ENCODE peak calls at places on chromosomes 16 and 17, in ten cellular contexts. F, K, B, N, H, T, R, L, D and O are unnamed samples.
A peak's percentile ranks its signal among the peaks of the same experiment; 100 is the strongest.

GRCh38 chr16:86931410-86931941 is 353.1 kb downstream of the FOXL1 start:
- DNase-seq in F (no peak), K (no peak), B (no peak), N (no peak), H (no peak), T (no peak), R (no peak), L (peak; percentile 45), D (no peak), O (no peak)

GRCh38 chr17:10205549-10206185 is 7.3 kb upstream of the GAS7 start:
- DNase-seq in F (no peak), K (no peak), B (no peak), N (no peak), H (no peak), T (no peak), R (no peak), L (no peak), D (no peak), O (no peak)

GRCh38 chr17:81489012-81489968 is 23.3 kb downstream of the ACTG1 start:
- DNase-seq in F (no peak), K (no peak), B (no peak), N (no peak), H (no peak), T (no peak), R (no peak), L (peak; percentile 41), D (no peak), O (no peak)

GRCh38 chr16:1037023-1037933 is 35.3 kb upstream of the SSTR5 start:
- DNase-seq in F (no peak), K (no peak), B (peak; percentile 86), N (no peak), H (no peak), T (no peak), R (no peak), L (peak; percentile 70), D (no peak), O (no peak)

GRCh38 chr16:2179576-2179975 is 16.8 kb downstream of the CASKIN1 start:
- DNase-seq in F (no peak), K (no peak), B (no peak), N (no peak), H (no peak), T (no peak), R (no peak), L (no peak), D (no peak), O (no peak)

GRCh38 chr17:68707032-68707431 is 105.9 kb upstream of the FAM20A start:
- DNase-seq in F (no peak), K (no peak), B (no peak), N (no peak), H (no peak), T (no peak), R (no peak), L (peak; percentile 36), D (no peak), O (no peak)

GRCh38 chr16:84827131-84827574 is 7.4 kb downstream of the CRISPLD2 start:
- DNase-seq in F (peak; percentile 54), K (peak; percentile 92), B (no peak), N (no peak), H (no peak), T (no peak), R (no peak), L (peak; percentile 62), D (peak; percentile 57), O (no peak)

GRCh38 chr16:30934827-30935557 is 11.6 kb downstream of the FBXL19 start:
- DNase-seq in F (no peak), K (no peak), B (peak; percentile 72), N (no peak), H (peak; percentile 40), T (peak; percentile 37), R (peak; percentile 49), L (peak; percentile 64), D (no peak), O (peak; percentile 69)

GRCh38 chr16:69720822-69721430 is 5.4 kb downstream of the NQO1 start:
- DNase-seq in F (no peak), K (no peak), B (no peak), N (no peak), H (no peak), T (no peak), R (no peak), L (no peak), D (no peak), O (no peak)

GRCh38 chr16:69724981-69725479 is 1.3 kb downstream of the NQO1 start:
- DNase-seq in F (no peak), K (no peak), B (no peak), N (no peak), H (no peak), T (no peak), R (no peak), L (no peak), D (no peak), O (no peak)

GRCh38 chr16:69724414-69724873 is 1.9 kb downstream of the NQO1 start:
- DNase-seq in F (no peak), K (no peak), B (no peak), N (no peak), H (no peak), T (no peak), R (no peak), L (no peak), D (no peak), O (no peak)

GRCh38 chr16:69718365-69718764 is 8.0 kb downstream of the NQO1 start:
- DNase-seq in F (no peak), K (no peak), B (no peak), N (no peak), H (no peak), T (no peak), R (no peak), L (no peak), D (no peak), O (no peak)

DNA sequence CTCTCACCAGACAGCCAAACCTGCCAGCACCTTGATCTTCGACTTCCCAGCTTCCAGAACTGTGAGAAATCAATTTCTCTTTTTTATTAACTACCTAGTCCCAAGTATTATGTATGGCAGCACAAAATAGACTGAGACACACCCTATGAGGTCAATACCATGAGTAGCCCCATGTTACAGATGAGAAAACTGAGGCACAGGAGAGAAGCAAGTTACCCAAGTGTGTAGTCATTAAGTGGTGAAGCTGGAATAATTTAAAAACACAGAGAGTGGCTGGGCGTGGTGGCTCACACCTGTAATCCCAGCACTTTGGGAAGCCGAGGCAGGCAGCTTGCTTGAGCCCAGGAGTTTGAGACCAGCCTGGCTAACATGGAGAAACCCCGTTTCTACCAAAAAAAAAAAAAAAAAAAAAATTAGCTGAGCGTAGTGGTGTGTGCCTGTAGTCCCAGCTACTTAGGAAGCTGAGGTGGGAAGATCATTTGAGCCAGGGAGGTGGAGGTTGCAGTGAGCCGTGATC is 4.9 kb downstream of the NQO1 start:
- DNase-seq in F (no peak), K (no peak), B (no peak), N (no peak), H (no peak), T (no peak), R (no peak), L (no peak), D (no peak), O (no peak)
- H3K4me3 ChIP-seq in F (no peak overlapping the region), K (no peak overlapping the region), B (no peak overlapping the region), N (no peak overlapping the region), H (no peak overlapping the region), T (no peak overlapping the region), R (no peak overlapping the region), L (no peak overlapping the region), D (no peak overlapping the region), O (no peak overlapping the region)

GRCh38 chr17:72592242-72592966 is 471.6 kb downstream of the SOX9 start:
- DNase-seq in F (no peak), K (no peak), B (peak; percentile 88), N (peak; percentile 64), H (peak; percentile 87), T (peak; percentile 84), R (peak; percentile 87), L (peak; percentile 93), D (peak; percentile 16), O (peak; percentile 78)

GRCh38 chr17:72592967-72593325 is 472.1 kb downstream of the SOX9 start:
- DNase-seq in F (no peak), K (no peak), B (no peak), N (no peak), H (no peak), T (no peak), R (no peak), L (no peak), D (no peak), O (no peak)

GRCh38 chr17:72590882-72591499 is 470.2 kb downstream of the SOX9 start:
- DNase-seq in F (no peak), K (no peak), B (no peak), N (no peak), H (no peak), T (no peak), R (no peak), L (no peak), D (no peak), O (no peak)

GRCh38 chr17:72591500-72592241 is 470.9 kb downstream of the SOX9 start:
- DNase-seq in F (no peak), K (no peak), B (peak; percentile 38), N (no peak), H (peak; percentile 49), T (no peak), R (no peak), L (peak; percentile 52), D (no peak), O (peak; percentile 49)

DNA sequence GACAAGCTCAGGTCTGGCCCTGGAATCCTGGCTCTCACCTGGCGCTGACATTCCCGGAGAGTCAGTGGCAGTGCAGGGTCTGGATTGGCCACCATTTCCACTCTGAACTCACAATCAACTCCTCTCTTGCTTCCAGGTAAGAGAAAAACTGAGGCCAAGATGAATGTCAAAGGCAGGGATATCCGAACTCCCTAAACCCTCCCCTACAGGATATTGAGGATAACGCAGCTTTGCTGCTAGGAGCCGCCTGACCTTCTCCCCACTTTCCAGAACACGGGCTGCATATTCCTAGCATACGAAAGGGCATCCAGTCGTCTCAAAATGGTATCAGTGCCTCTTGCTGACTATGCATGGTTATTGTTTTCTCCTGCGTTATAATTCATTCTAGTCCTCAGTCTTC is 473.4 kb downstream of the SOX9 start:
- DNase-seq in F (no peak), K (no peak), B (no peak), N (no peak), H (no peak), T (no peak), R (no peak), L (no peak), D (no peak), O (no peak)
- H3K27ac ChIP-seq in F (no peak overlapping the region), K (no peak overlapping the region), B (no peak overlapping the region), N (no peak overlapping the region), H (no peak overlapping the region), T (no peak overlapping the region), R (no peak overlapping the region), L (no peak overlapping the region), D (no peak overlapping the region), O (no peak overlapping the region)

DNA sequence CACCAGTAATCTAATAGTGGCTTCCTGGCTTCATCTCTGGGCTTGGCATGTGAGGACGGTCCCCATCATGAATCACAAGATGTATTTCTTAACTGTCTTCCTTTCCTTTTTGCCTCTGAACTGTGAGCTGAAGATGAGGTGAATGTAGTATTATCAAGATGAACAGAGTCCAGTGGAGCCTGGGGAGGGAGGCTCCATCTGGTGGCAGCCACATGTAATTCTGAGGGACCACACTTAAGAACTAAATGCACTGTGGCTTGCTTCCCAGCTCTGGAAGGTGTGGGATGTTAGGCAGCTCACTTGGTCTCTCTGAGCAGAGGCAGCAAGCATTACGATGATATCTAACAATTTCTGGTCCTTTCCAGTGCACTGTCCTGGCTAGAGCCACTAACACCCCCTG is 354.9 kb upstream of the ASIC2 start:
- DNase-seq in F (no peak), K (no peak), B (peak; percentile 10), N (no peak), H (no peak), T (no peak), R (no peak), L (peak; percentile 71), D (no peak), O (no peak)
- TF ChIP-seq CTCF in F (no peak), K (peak; percentile 14), B (peak; percentile 72), N (no peak), H (peak; percentile 10), T (no peak), R (peak; percentile 31), L (peak; percentile 67), D (peak; percentile 34), O (peak; percentile 45)

GRCh38 chr16:88784074-88784855 is 755 bp downstream of the PIEZO1 start:
- DNase-seq in F (peak; percentile 68), K (peak; percentile 94), B (peak; percentile 39), N (peak; percentile 52), H (peak; percentile 75), T (peak; percentile 66), R (peak; percentile 74), L (peak; percentile 89), D (peak; percentile 80), O (peak; percentile 82)
- H3K4me3 ChIP-seq in F (peak overlapping the region; percentile 74), K (peak overlapping the region; percentile 66), B (peak overlapping the region; percentile 36), N (peak overlapping the region; percentile 54), H (no peak overlapping the region), T (peak overlapping the region; percentile 89), R (peak overlapping the region; percentile 87), L (peak overlapping the region; percentile 93), D (peak overlapping the region; percentile 44), O (peak overlapping the region; percentile 71)